ENCODE peak calls at places on chromosome 21, in ten cellular contexts. J is GM18507; C is stimulated activated CD8-positive, alpha-beta memory T cell treated with anti-CD3 and anti-CD28 coated beads, Interleukin-4, amount 100 ng/mL, for 24 hours; A is activated T-helper 1 cell treated with Interleukin-2 at 50 U/mL for 16 hours; B is non-pigmented ciliary epithelial cell; U is memory B cell; V is T-cell; P is cardiac muscle cell; G is NCI-H1694 treated with DMSO at 0.1 percent for 48 hours; E is ELR. X is an unnamed sample.

GRCh38 chr21:36073181-36073580 is 3.4 kb downstream of the CBR1 start:
- DNase-seq in E (no peak), V (no peak), A (no peak), J (no peak), B (no peak), C (no peak), P (no peak), G (no peak), U (no peak), X (no peak)

GRCh38 chr21:21788591-21788990 is 790.4 kb downstream of the NCAM2 start:
- DNase-seq in A (no peak), U (no peak), P (no peak), E (no peak), V (no peak), J (no peak), B (no peak), G (no peak), C (no peak), X (no peak)

GRCh38 chr21:37455504-37455911 is 88.9 kb downstream of the DYRK1A start:
- DNase-seq in B (no peak), G (no peak), P (no peak), C (no peak), A (no peak), V (no peak), J (no peak), U (no peak), E (no peak), X (no peak)

GRCh38 chr21:16587141-16587570 is 857.4 kb downstream of the USP25 start:
- DNase-seq in B (no peak), U (no peak), J (no peak), E (peak; percentile 64), A (no peak), G (no peak), V (no peak), P (no peak), C (no peak), X (no peak)

GRCh38 chr21:35216966-35217365 is 167.9 kb upstream of the RUNX1 start:
- DNase-seq in A (no peak), J (no peak), G (no peak), U (no peak), C (no peak), V (no peak), B (no peak), E (no peak), P (no peak), X (no peak)

GRCh38 chr21:15051652-15052554 is 12.9 kb downstream of the NRIP1 start:
- DNase-seq in P (peak; percentile 26), G (no peak), E (peak; percentile 24), U (no peak), C (no peak), A (no peak), V (no peak), B (no peak), J (no peak), X (no peak)

GRCh38 chr21:24590261-24590660 is 1017.0 kb downstream of the MRPL39 start:
- DNase-seq in C (no peak), U (no peak), V (no peak), B (no peak), A (no peak), P (no peak), J (no peak), G (peak; percentile 99), E (no peak), X (no peak)

GRCh38 chr21:35222541-35222941 is 173.4 kb upstream of the RUNX1 start:
- DNase-seq in C (no peak), B (no peak), J (no peak), P (no peak), A (no peak), U (peak; percentile 23), V (peak; percentile 30), E (peak; percentile 44), G (no peak), X (no peak)

GRCh38 chr21:34690041-34690792 is 21.4 kb downstream of the CLIC6 start:
- DNase-seq in E (no peak), V (no peak), J (no peak), A (no peak), U (no peak), B (no peak), P (no peak), G (no peak), C (no peak), X (peak; percentile 3)

X was measured in RKO.